ENCODE peak calls at places on chromosomes 6 and 20, in ten cellular contexts. P is mesenchymal stem cell; C is tibial artery; Q is CD8-positive, alpha-beta memory T cell; X is endodermal cell; Z is Peyer's patch; N is CD8-positive, alpha-beta T cell; H is neural progenitor cell; M is Caco-2; V is GM23338. D is an unnamed sample. For H3K27me3 and H3K4me1, the result is how much of the 10 kb centered on the place peaks cover.

GRCh38 chr6:11631008-11631407 is 93.5 kb downstream of the TMEM170B start:
- DNase-seq in X (no peak), C (no peak), Z (no peak), H (no peak), V (no peak), P (no peak), N (no peak), M (no peak), Q (no peak), D (no peak)

GRCh38 chr20:38331814-38332213 is 14.5 kb upstream of the LBP start:
- DNase-seq in X (no peak), H (no peak), Z (no peak), P (no peak), N (no peak), M (no peak), V (no peak), C (no peak), Q (no peak), D (no peak)

GRCh38 chr20:21209668-21210067 is 83.8 kb downstream of the KIZ start:
- DNase-seq in Z (no peak), H (no peak), M (no peak), X (no peak), P (no peak), V (no peak), N (no peak), Q (no peak), C (no peak), D (no peak)

GRCh38 chr6:137315081-137315480 is 95.9 kb upstream of the IFNGR1 start:
- DNase-seq in M (no peak), N (no peak), H (no peak), Z (no peak), X (no peak), V (peak), Q (no peak), P (no peak), C (no peak), D (no peak)

GRCh38 chr6:156994215-156995076 is 217.3 kb downstream of the ARID1B start:
- DNase-seq in M (peak), Z (no peak), Q (no peak), V (no peak), C (no peak), P (no peak), H (no peak), N (no peak), X (peak), D (no peak)

GRCh38 chr20:25629816-25630499 is 6.1 kb upstream of the NANP start:
- DNase-seq in M (no peak), V (no peak), N (no peak), H (no peak), P (no peak), C (no peak), Q (no peak), X (no peak), Z (no peak), D (no peak)

GRCh38 chr6:34657037-34657306 is 39.6 kb downstream of the ILRUN start:
- DNase-seq in C (no peak), M (no peak), X (no peak), V (no peak), Q (no peak), N (no peak), H (no peak), Z (no peak), P (no peak), D (peak)

GRCh38 chr20:2521369-2522305 is 12.9 kb upstream of the ZNF343 start:
- DNase-seq in C (no peak), H (peak), N (peak), M (peak), V (peak), Q (peak), P (peak), X (peak), Z (peak), D (peak)

GRCh38 chr20:45366631-45367030 is 3.7 kb downstream of the SYS1 start:
- DNase-seq in X (no peak), P (no peak), N (no peak), M (no peak), H (no peak), Z (no peak), C (no peak), Q (no peak), V (no peak), D (no peak)

GRCh38 chr6:158005626-158006180 is 24.0 kb downstream of the SYNJ2 start:
- DNase-seq in M (no peak), V (no peak), C (no peak), H (no peak), Q (no peak), N (no peak), Z (no peak), P (no peak), X (no peak), D (no peak)

GRCh38 chr6:80445752-80446151 is 339.3 kb downstream of the BCKDHB start:
- DNase-seq in C (no peak), N (no peak), V (no peak), Z (no peak), H (no peak), X (no peak), P (no peak), Q (no peak), M (no peak), D (no peak)

GRCh38 chr6:29419516-29419915 is 4.8 kb downstream of the OR12D1 start:
- DNase-seq in Q (no peak), V (no peak), H (no peak), C (no peak), N (no peak), M (no peak), X (no peak), Z (no peak), P (no peak), D (peak)

GRCh38 chr6:157929076-157929475 is 52.6 kb upstream of the SYNJ2 start:
- DNase-seq in N (no peak), X (no peak), M (no peak), Q (no peak), V (no peak), H (no peak), Z (no peak), C (no peak), P (no peak), D (no peak)

GRCh38 chr6:33008944-33009861 is at the start of gene HLA-DOA:
- DNase-seq in Z (peak), C (no peak), Q (peak), P (peak), X (peak), V (peak), M (no peak), H (peak), N (peak), D (peak)

GRCh38 chr6:156182356-156182755 is 594.8 kb upstream of the ARID1B start:
- DNase-seq in N (no peak), H (no peak), C (no peak), Z (no peak), Q (no peak), X (no peak), M (no peak), V (no peak), P (no peak), D (no peak)

GRCh38 chr6:10518461-10519216 is 2.5 kb upstream of the GCNT2 start:
- DNase-seq in Q (no peak), P (peak), N (no peak), Z (no peak), M (no peak), C (no peak), V (peak), X (no peak), H (no peak), D (peak)

GRCh38 chr6:107275330-107275865 is 160.1 kb upstream of the BEND3 start:
- DNase-seq in V (no peak), N (no peak), M (peak), Z (no peak), X (peak), P (no peak), Q (no peak), H (no peak), C (no peak), D (no peak)

GRCh38 chr6:125631165-125631564 is 118.3 kb upstream of the HEY2 start:
- DNase-seq in N (no peak), H (no peak), P (no peak), C (no peak), M (no peak), Z (no peak), X (no peak), V (no peak), Q (no peak), D (no peak)

GRCh38 chr6:89335164-89335563 is 17.4 kb downstream of the UBE2J1 start:
- DNase-seq in X (no peak), M (no peak), N (no peak), Q (no peak), P (no peak), C (no peak), Z (no peak), V (no peak), H (no peak), D (no peak)

GRCh38 chr20:46981184-46981583 is 86.5 kb downstream of the EYA2 start:
- DNase-seq in N (no peak), X (no peak), Z (no peak), M (no peak), Q (no peak), V (no peak), P (no peak), H (no peak), C (no peak), D (no peak)

GRCh38 chr6:145784683-145785082 is 29.9 kb downstream of the FBXO30 start:
- DNase-seq in Q (no peak), Z (no peak), P (no peak), X (no peak), V (no peak), M (no peak), C (no peak), N (no peak), H (no peak), D (no peak)

GRCh38 chr6:75307364-75308004 is 22.9 kb upstream of the TMEM30A start:
- DNase-seq in C (no peak), P (no peak), M (no peak), Z (no peak), H (no peak), Q (no peak), N (no peak), X (no peak), V (no peak), D (no peak)

GRCh38 chr6:136103763-136104311 is 146.3 kb downstream of the MTFR2 start:
- DNase-seq in M (no peak), Q (no peak), N (no peak), Z (no peak), V (peak), H (peak), X (peak), P (peak), C (no peak), D (no peak)

GRCh38 chr6:87737948-87738347 is 35.9 kb upstream of the AKIRIN2 start:
- DNase-seq in V (no peak), H (no peak), P (no peak), N (no peak), Z (no peak), M (no peak), X (no peak), Q (no peak), C (no peak), D (no peak)

GRCh38 chr6:157659536-157660271 is 163.3 kb upstream of the SNX9 start:
- DNase-seq in X (no peak), P (no peak), C (no peak), M (no peak), Q (no peak), H (no peak), V (no peak), Z (no peak), N (no peak), D (no peak)

GRCh38 chr6:14682821-14683220 is 563.0 kb upstream of the JARID2 start:
- DNase-seq in N (no peak), Q (no peak), M (no peak), H (no peak), P (peak), Z (no peak), C (no peak), X (no peak), V (no peak), D (no peak)

GRCh38 chr6:144544266-144544830 is 259.2 kb downstream of the UTRN start:
- DNase-seq in C (no peak), P (no peak), M (no peak), Q (no peak), N (no peak), V (no peak), H (no peak), X (no peak), Z (no peak), D (no peak)

GRCh38 chr6:136173519-136174507 is 76.3 kb downstream of the MTFR2 start:
- DNase-seq in X (no peak), V (no peak), Z (no peak), N (no peak), M (no peak), Q (no peak), C (no peak), H (no peak), P (peak), D (no peak)

GRCh38 chr20:49534314-49534713 is 33.6 kb downstream of the PTGIS start:
- DNase-seq in M (peak), N (peak), Q (peak), X (peak), C (no peak), V (peak), P (peak), H (peak), Z (peak), D (peak)

GRCh38 chr6:111013144-111013905 is 31.5 kb downstream of the RPF2 start:
- DNase-seq in Q (no peak), X (no peak), C (no peak), P (no peak), V (no peak), N (no peak), M (no peak), Z (no peak), H (no peak), D (peak)

GRCh38 chr6:87869064-87869685 is 167.1 kb upstream of the AKIRIN2 start:
- DNase-seq in N (no peak), V (no peak), H (no peak), C (no peak), X (no peak), P (no peak), Q (no peak), Z (no peak), M (no peak), D (no peak)

GRCh38 chr6:718345-718744 is 25.4 kb upstream of the EXOC2 start:
- DNase-seq in C (no peak), H (no peak), M (no peak), N (no peak), Z (no peak), X (no peak), V (peak), Q (no peak), P (no peak), D (no peak)
- H3K27me3 ChIP-seq in C (under half), H (under half), M (under half), N (under half), Z (under half), X (under half), V (under half), Q (under half), P (under half), D (under half)

GRCh38 chr6:41648070-41648585 is 9.9 kb downstream of the MDFI start:
- DNase-seq in H (no peak), Q (no peak), P (no peak), Z (no peak), X (no peak), C (peak), V (no peak), N (no peak), M (no peak), D (no peak)
- H3K4me1 ChIP-seq in H (under half), Q (under half), P (half or more), Z (under half), X (under half), C (under half), V (under half), N (under half), M (under half), D (under half)

DNA sequence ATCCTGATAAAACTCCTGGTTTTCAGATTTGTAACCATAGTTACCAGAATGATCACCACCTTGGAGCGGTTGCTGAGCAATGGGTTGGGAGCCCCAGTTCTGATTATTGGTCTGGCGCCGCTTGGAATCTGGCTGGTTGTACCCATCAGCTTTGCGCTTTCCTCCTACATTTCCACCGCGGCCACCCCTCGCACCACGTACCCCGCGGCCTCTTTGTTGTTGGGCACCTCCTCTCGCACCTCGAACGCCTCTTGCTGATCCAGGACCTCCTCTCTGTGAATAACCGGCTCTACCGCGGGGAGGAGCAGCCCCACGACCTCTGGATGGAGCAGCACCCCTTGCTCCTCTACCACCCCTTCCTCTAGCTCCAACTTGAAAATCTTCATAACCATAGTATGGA is 21.1 kb upstream of the SNX14 start:
- DNase-seq in V (no peak), H (no peak), C (no peak), Q (no peak), Z (no peak), P (no peak), X (no peak), N (no peak), M (no peak), D (no peak)
- H3K27me3 ChIP-seq in V (under half), H (under half), C (under half), Q (under half), Z (under half), P (under half), X (under half), N (under half), M (under half), D (under half)

GRCh38 chr20:43938932-43939761 is 24.5 kb downstream of the TOX2 start:
- DNase-seq in N (no peak), X (no peak), Z (no peak), Q (no peak), V (no peak), H (no peak), P (peak), M (peak), C (peak), D (peak)
- H3K4me1 ChIP-seq in N (under half), X (under half), Z (under half), Q (under half), V (under half), H (under half), P (under half), M (under half), C (under half), D (half or more)

GRCh38 chr20:36298061-36298460 is 8.1 kb upstream of the DLGAP4 start:
- DNase-seq in X (no peak), Q (no peak), N (no peak), H (no peak), Z (no peak), M (no peak), C (no peak), V (no peak), P (no peak), D (no peak)
- H3K27me3 ChIP-seq in X (under half), Q (under half), N (under half), H (under half), Z (under half), M (under half), C (under half), V (under half), P (half or more), D (half or more)

D was measured in adipocyte.